ENCODE peak calls at places on chromosomes 12 and 14, in nine cellular contexts. K is sigmoid colon, S is A549, U is body of pancreas, Z is Peyer's patch, W is H1, V is esophagus squamous epithelium, R is breast epithelium, T is K562. Y is an unnamed sample.
A peak's percentile ranks its signal among the peaks of the same experiment; 100 is the strongest.

GRCh38 chr14:54174437-54174836 is 217.8 kb upstream of the BMP4 start:
- DNase-seq in T (no peak), S (no peak), K (no peak), R (no peak), V (no peak), U (no peak), Z (no peak), W (no peak), Y (no peak)

GRCh38 chr12:113747048-113747447 is 219.1 kb downstream of the RBM19 start:
- DNase-seq in Z (no peak), U (no peak), S (peak; percentile 30), W (no peak), R (no peak), V (no peak), K (no peak), T (peak; percentile 79), Y (no peak)

GRCh38 chr14:37122288-37122687 is 50.1 kb downstream of the SLC25A21 start:
- DNase-seq in U (no peak), Z (no peak), K (no peak), W (no peak), V (no peak), T (no peak), S (peak; percentile 58), R (no peak), Y (no peak)

GRCh38 chr14:25887251-25887908 is 710.5 kb downstream of the NOVA1 start:
- DNase-seq in Z (no peak), S (no peak), W (no peak), T (no peak), K (no peak), R (no peak), U (no peak), V (no peak), Y (no peak)

GRCh38 chr12:10701226-10701681 is 21.9 kb downstream of the YBX3 start:
- DNase-seq in K (no peak), R (no peak), V (no peak), T (no peak), S (no peak), U (no peak), Z (no peak), W (no peak), Y (no peak)

GRCh38 chr14:99952453-99952852 is 112.8 kb upstream of the EVL start:
- DNase-seq in K (no peak), Z (no peak), T (no peak), S (no peak), V (no peak), U (no peak), W (no peak), R (no peak), Y (no peak)

GRCh38 chr12:28242888-28243633 is 52.8 kb downstream of the CCDC91 start:
- DNase-seq in K (no peak), W (no peak), S (no peak), Z (no peak), V (no peak), T (peak; percentile 79), R (no peak), U (no peak), Y (no peak)

GRCh38 chr12:121796855-121797751 is 3.6 kb upstream of the RHOF start:
- DNase-seq in T (peak; percentile 91), K (peak; percentile 96), S (peak; percentile 96), R (peak; percentile 84), V (no peak), U (peak; percentile 99), W (peak; percentile 87), Z (peak; percentile 96), Y (peak; percentile 96)

GRCh38 chr12:68967036-68967435 is 34.1 kb upstream of the CPM start:
- DNase-seq in Z (no peak), R (no peak), K (no peak), W (no peak), T (no peak), V (no peak), S (no peak), U (no peak), Y (no peak)

GRCh38 chr12:79521576-79521975 is 169.2 kb downstream of the PAWR start:
- DNase-seq in V (no peak), W (no peak), U (no peak), S (no peak), Z (no peak), T (no peak), K (no peak), R (no peak), Y (no peak)

GRCh38 chr14:84375235-84375634 is 1154.7 kb upstream of the FLRT2 start:
- DNase-seq in V (no peak), T (no peak), Z (no peak), K (no peak), R (no peak), U (no peak), W (no peak), S (no peak), Y (no peak)

GRCh38 chr12:51521554-51522276 is 69.3 kb upstream of the SCN8A start:
- DNase-seq in U (no peak), V (no peak), R (no peak), K (no peak), S (no peak), Z (no peak), W (no peak), T (no peak), Y (no peak)

GRCh38 chr12:1618489-1618888 is 10.5 kb upstream of the WNT5B start:
- DNase-seq in T (peak; percentile 42), R (no peak), S (no peak), K (no peak), U (no peak), V (no peak), W (no peak), Z (no peak), Y (no peak)

GRCh38 chr14:22994762-22995275 is 12.5 kb upstream of the AJUBA start:
- DNase-seq in T (peak; percentile 62), S (peak; percentile 40), W (no peak), Z (no peak), U (no peak), R (no peak), K (peak; percentile 67), V (no peak), Y (peak; percentile 66)

GRCh38 chr12:109421355-109422087 is 55.6 kb downstream of the KCTD10 start:
- DNase-seq in V (no peak), U (no peak), R (no peak), W (no peak), Z (no peak), T (no peak), S (no peak), K (no peak), Y (no peak)

GRCh38 chr12:132162508-132163031 is 18.3 kb downstream of the NOC4L start:
- DNase-seq in T (no peak), R (no peak), U (no peak), W (no peak), Z (no peak), K (no peak), V (no peak), S (no peak), Y (no peak)

GRCh38 chr12:120328228-120328627 is 649 bp upstream of the PLA2G1B start:
- DNase-seq in Z (no peak), S (no peak), K (no peak), T (no peak), R (no peak), V (no peak), W (no peak), U (no peak), Y (no peak)

GRCh38 chr12:101698782-101699347 is 1.4 kb downstream of the CHPT1 start:
- DNase-seq in V (no peak), S (no peak), W (no peak), T (peak; percentile 35), R (no peak), U (no peak), K (no peak), Z (peak; percentile 66), Y (no peak)

GRCh38 chr14:51823706-51824105 is 36.7 kb upstream of the GNG2 start:
- DNase-seq in K (no peak), S (no peak), Z (no peak), T (no peak), U (no peak), R (no peak), W (no peak), V (no peak), Y (no peak)

GRCh38 chr12:53476769-53477209 is 22.5 kb downstream of the MAP3K12 start:
- DNase-seq in V (no peak), U (no peak), Z (no peak), R (no peak), T (peak; percentile 26), S (no peak), K (no peak), W (no peak), Y (no peak)
- TF ChIP-seq CTCF in V (no peak), U (no peak), Z (no peak), R (no peak), T (peak; percentile 52), S (peak; percentile 57), K (no peak), W (no peak), Y (peak; percentile 6)

GRCh38 chr12:4277205-4277543 is 3.6 kb downstream of the CCND2 start:
- DNase-seq in W (no peak), T (no peak), R (no peak), U (no peak), Z (no peak), S (no peak), V (no peak), K (no peak), Y (no peak)
- H3K4me1 ChIP-seq in W (peaks cover 16% of the 10 kb centered on the region), T (peaks cover 17% of the 10 kb centered on the region), R (no peaks in the 10 kb centered on the region), U (peaks cover 73% of the 10 kb centered on the region), Z (peaks cover 8% of the 10 kb centered on the region), S (peaks cover 35% of the 10 kb centered on the region), V (peaks cover 25% of the 10 kb centered on the region), K (peaks cover 73% of the 10 kb centered on the region), Y (peaks cover 41% of the 10 kb centered on the region)

GRCh38 chr12:25827141-25827540 is 131.3 kb upstream of the RASSF8 start:
- DNase-seq in Z (no peak), R (no peak), U (no peak), K (no peak), W (no peak), T (no peak), V (no peak), S (no peak), Y (no peak)

GRCh38 chr12:25827747-25828146 is 130.7 kb upstream of the RASSF8 start:
- DNase-seq in Z (no peak), V (no peak), W (no peak), K (no peak), T (no peak), R (no peak), U (no peak), S (no peak), Y (no peak)

GRCh38 chr12:25830456-25830855 is 128.0 kb upstream of the RASSF8 start:
- DNase-seq in W (no peak), R (no peak), S (no peak), T (no peak), U (no peak), Z (no peak), K (no peak), V (no peak), Y (no peak)

GRCh38 chr12:25829192-25829591 is 129.3 kb upstream of the RASSF8 start:
- DNase-seq in R (no peak), V (no peak), U (peak; percentile 6), T (no peak), K (peak; percentile 84), S (peak; percentile 77), Z (no peak), W (no peak), Y (no peak)

GRCh38 chr12:25828188-25828587 is 130.3 kb upstream of the RASSF8 start:
- DNase-seq in R (no peak), S (no peak), K (no peak), V (no peak), U (no peak), T (no peak), W (no peak), Z (no peak), Y (no peak)
- TF ChIP-seq POLR2A in R (no peak), S (no peak), K (no peak), V (no peak), U (no peak), T (no peak), W (no peak), Z (no peak), Y (no peak)

GRCh38 chr14:104252256-104253215 is 114.1 kb downstream of the KIF26A start:
- DNase-seq in V (no peak), K (no peak), Z (peak; percentile 27), R (no peak), T (no peak), W (no peak), U (no peak), S (no peak), Y (no peak)
- TF ChIP-seq CTCF in V (no peak), K (no peak), Z (no peak), R (no peak), T (no peak), W (peak; percentile 7), U (no peak), S (no peak), Y (no peak)